ENCODE peak calls at places on chromosome 10, in five cellular contexts. X is cardiac muscle cell; H is IMR-90; O is transverse colon; W is CD8-positive, alpha-beta T cell. C is an unnamed sample.

GRCh38 chr10:24542314-24543270 is 181.1 kb downstream of the ARHGAP21 start:
- DNase-seq in W (no peak), O (no peak), X (no peak), H (no peak), C (no peak)

GRCh38 chr10:104054430-104054829 is 31.2 kb downstream of the COL17A1 start:
- DNase-seq in W (no peak), X (no peak), O (no peak), H (peak; percentile 77), C (no peak)

GRCh38 chr10:107548301-107548700 is 383.8 kb upstream of the SORCS1 start:
- DNase-seq in H (no peak), O (no peak), W (no peak), X (no peak), C (peak; percentile 87)

GRCh38 chr10:103855424-103855823 is at the start of gene SH3PXD2A:
- DNase-seq in W (no peak), O (peak; percentile 57), H (no peak), X (peak; percentile 38), C (peak; percentile 18)

GRCh38 chr10:98748298-98748697 is 301.6 kb upstream of the HPS1 start:
- DNase-seq in O (no peak), X (peak; percentile 38), W (no peak), H (peak; percentile 38), C (peak; percentile 50)

GRCh38 chr10:4825868-4826787 is at the start of gene AKR1E2:
- DNase-seq in X (peak; percentile 96), O (peak; percentile 77), W (peak; percentile 53), H (peak; percentile 79), C (peak; percentile 51)

GRCh38 chr10:46006219-46006618 is 24.2 kb downstream of the NCOA4 start:
- DNase-seq in X (peak; percentile 67), W (no peak), H (peak; percentile 84), O (no peak), C (no peak)

GRCh38 chr10:10811562-10811961 is 206.1 kb upstream of the CELF2 start:
- DNase-seq in O (no peak), W (no peak), H (peak; percentile 45), X (no peak), C (no peak)

GRCh38 chr10:89915021-89915420 is 213.6 kb downstream of the KIF20B start:
- DNase-seq in H (no peak), X (no peak), W (no peak), O (no peak), C (no peak)

GRCh38 chr10:113036636-113037035 is 86.6 kb downstream of the TCF7L2 start:
- DNase-seq in O (no peak), H (no peak), W (no peak), X (no peak), C (no peak)

GRCh38 chr10:34716958-34717357 is 98.1 kb downstream of the PARD3 start:
- DNase-seq in W (no peak), H (no peak), O (no peak), X (no peak), C (no peak)

GRCh38 chr10:94361161-94361794 is 1.5 kb downstream of the NOC3L start:
- DNase-seq in X (peak; percentile 25), H (no peak), W (no peak), O (peak; percentile 26), C (no peak)

GRCh38 chr10:78916227-78916626 is 152.5 kb upstream of the ZMIZ1 start:
- DNase-seq in H (no peak), O (no peak), W (no peak), X (no peak), C (no peak)

GRCh38 chr10:17216217-17216900 is 11.7 kb upstream of the VIM start:
- DNase-seq in O (no peak), W (peak; percentile 29), X (peak; percentile 96), H (peak; percentile 98), C (no peak)

GRCh38 chr10:58599927-58600553 is 87.4 kb downstream of the BICC1 start:
- DNase-seq in O (no peak), W (no peak), H (no peak), X (no peak), C (no peak)

GRCh38 chr10:20737107-20737506 is 160.0 kb downstream of the NEBL start:
- DNase-seq in O (no peak), W (no peak), H (no peak), X (no peak), C (no peak)

GRCh38 chr10:127129104-127129503 is 67.3 kb downstream of the INSYN2A start:
- DNase-seq in X (no peak), W (no peak), O (no peak), H (no peak), C (no peak)

GRCh38 chr10:52040486-52040885 is 273.6 kb upstream of the DKK1 start:
- DNase-seq in O (no peak), X (no peak), H (no peak), W (no peak), C (peak; percentile 26)

GRCh38 chr10:132961864-132962622 is 19.7 kb upstream of the CFAP46 start:
- DNase-seq in O (peak; percentile 70), X (peak; percentile 88), H (peak; percentile 67), W (peak; percentile 53), C (peak; percentile 56)
- H3K4me3 ChIP-seq in O (peak overlapping the region; percentile 46), X (no peak overlapping the region), H (peak overlapping the region; percentile 71), W (peak overlapping the region; percentile 77), C (peak overlapping the region; percentile 20)

GRCh38 chr10:124642076-124642710 is 102.0 kb downstream of the FAM53B start:
- DNase-seq in O (no peak), H (no peak), W (no peak), X (no peak), C (no peak)
- H3K4me1 ChIP-seq in O (peaks cover 25% of the 10 kb centered on the region), H (peaks cover 15% of the 10 kb centered on the region), W (peaks cover 66% of the 10 kb centered on the region), X (peaks cover 15% of the 10 kb centered on the region), C (no peaks in the 10 kb centered on the region)

GRCh38 chr10:69654376-69654775 is 24.3 kb downstream of the FAM241B start:
- DNase-seq in H (no peak), W (no peak), O (no peak), X (no peak), C (no peak)

GRCh38 chr10:69652857-69653199 is 22.8 kb downstream of the FAM241B start:
- DNase-seq in O (no peak), H (no peak), W (no peak), X (no peak), C (no peak)

GRCh38 chr10:69652111-69652856 is 22.2 kb downstream of the FAM241B start:
- DNase-seq in W (no peak), H (no peak), X (no peak), O (no peak), C (no peak)

GRCh38 chr10:69655124-69655867 is 25.2 kb downstream of the FAM241B start:
- DNase-seq in W (no peak), H (no peak), X (no peak), O (no peak), C (no peak)

GRCh38 chr10:69653561-69653960 is 23.5 kb downstream of the FAM241B start:
- DNase-seq in X (no peak), W (no peak), H (no peak), O (no peak), C (no peak)
- H3K27me3 ChIP-seq in X (no peaks in the 10 kb centered on the region), W (no peaks in the 10 kb centered on the region), H (peaks cover 75% of the 10 kb centered on the region), O (peaks cover 10% of the 10 kb centered on the region), C (peaks cover 13% of the 10 kb centered on the region)

DNA sequence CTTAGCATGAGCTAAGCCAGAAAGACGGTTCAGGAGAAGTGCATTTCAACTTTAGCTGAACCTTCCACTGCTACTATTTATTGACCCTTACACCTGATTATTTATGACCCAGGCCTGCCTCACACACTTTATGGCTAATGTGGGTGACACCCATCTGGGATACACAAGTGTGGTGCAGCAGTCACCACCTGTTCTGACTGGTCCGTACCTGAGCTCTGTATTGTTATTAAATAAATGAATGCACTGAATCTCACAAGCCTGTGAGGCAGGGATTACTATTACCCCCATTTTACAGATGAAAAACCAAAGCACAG is 1.5 kb downstream of the ANXA11 start:
- DNase-seq in X (no peak), H (no peak), W (no peak), O (no peak), C (no peak)
- H3K4me3 ChIP-seq in X (no peak overlapping the region), H (peak overlapping the region; percentile 61), W (peak overlapping the region; percentile 67), O (peak overlapping the region; percentile 93), C (peak overlapping the region; percentile 56)

GRCh38 chr10:117365612-117366011 is 9.6 kb downstream of the PDZD8 start:
- DNase-seq in O (peak; percentile 36), X (no peak), H (no peak), W (no peak), C (no peak)
- H3K4me1 ChIP-seq in O (peaks cover 24% of the 10 kb centered on the region), X (peaks cover 5% of the 10 kb centered on the region), H (no peaks in the 10 kb centered on the region), W (peaks cover 28% of the 10 kb centered on the region), C (peaks cover 42% of the 10 kb centered on the region)

DNA sequence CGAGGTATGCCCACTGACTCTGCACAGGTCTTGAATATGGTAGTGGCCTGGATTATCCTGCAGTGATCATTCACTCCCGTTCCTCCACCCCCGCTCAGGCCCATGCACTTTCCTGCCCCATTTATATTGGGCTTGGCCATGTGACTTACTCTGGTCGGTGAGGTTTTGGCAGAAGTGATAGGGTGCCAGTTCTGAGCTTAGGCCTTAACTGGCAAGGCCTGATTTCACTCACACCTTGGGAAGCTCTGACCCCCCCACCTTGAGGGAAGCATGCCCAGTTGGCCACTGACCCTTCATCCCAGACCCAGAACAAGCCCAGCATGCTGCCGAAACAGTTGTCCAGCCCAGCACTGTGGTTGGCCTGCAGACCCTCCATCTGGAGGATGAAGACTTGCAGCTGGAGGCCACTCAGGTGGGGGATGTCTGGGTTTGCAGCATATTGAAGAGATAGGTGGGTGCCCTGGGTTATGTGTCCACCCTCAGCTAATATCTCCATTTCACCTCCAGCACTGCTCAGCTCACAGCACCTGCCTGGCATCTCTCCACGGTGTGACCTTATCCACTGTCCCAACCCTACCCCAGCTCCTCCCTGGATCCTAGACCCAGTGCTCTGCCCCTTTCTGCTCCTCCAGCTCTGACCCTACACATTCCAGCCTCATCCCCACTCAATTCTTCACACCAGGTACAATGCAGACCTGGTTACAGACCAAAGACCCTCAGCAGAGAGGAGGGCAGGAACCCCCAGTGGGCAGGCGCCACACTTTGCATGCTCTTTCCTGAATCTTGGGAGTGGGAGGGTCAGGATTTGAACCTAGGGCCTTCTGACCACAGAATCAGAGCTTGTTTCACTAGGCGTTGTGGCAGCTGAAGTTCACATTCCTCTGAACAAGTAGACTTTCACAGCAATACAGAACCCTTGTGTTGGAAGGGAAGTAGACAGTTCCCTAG is 138.1 kb upstream of the CHST15 start:
- DNase-seq in W (no peak), X (no peak), H (no peak), O (no peak), C (no peak)
- H3K27me3 ChIP-seq in W (no peaks in the 10 kb centered on the region), X (no peaks in the 10 kb centered on the region), H (no peaks in the 10 kb centered on the region), O (no peaks in the 10 kb centered on the region), C (no peaks in the 10 kb centered on the region)

GRCh38 chr10:120456143-120456625 is 843 bp upstream of the PLPP4 start:
- DNase-seq in H (no peak), W (no peak), X (no peak), O (no peak), C (no peak)
- H3K4me3 ChIP-seq in H (no peak overlapping the region), W (no peak overlapping the region), X (peak overlapping the region; percentile 52), O (peak overlapping the region; percentile 30), C (peak overlapping the region; percentile 27)

C was measured in HAP-1.